ENCODE peak calls at places on chromosomes 4 and X, in eight cellular contexts. H is ovary; O is stimulated activated CD8-positive, alpha-beta memory T cell treated with anti-CD3 and anti-CD28 coated beads, Interleukin-12 subunit alpha, Interleukin-12 subunit beta, amount 100 ng/mL, for 1 hour; T is A549; D is activated gamma-delta T cell treated with Interleukin-2 at 50 U/mL for 16 hours; B is GM10248; A is occipital lobe; K is fibroblast of mammary gland. N is an unnamed sample.

GRCh38 chrX:323721-324628 is 5.4 kb upstream of the GTPBP6 start:
- DNase-seq in H (peak), O (no peak), T (peak), D (no peak), B (no peak), A (no peak), K (peak), N (peak)

GRCh38 chr4:38547052-38547451 is 116.9 kb upstream of the KLF3 start:
- DNase-seq in H (no peak), O (no peak), T (no peak), D (no peak), B (no peak), A (no peak), K (no peak), N (no peak)

GRCh38 chrX:119636419-119636818 is 30.2 kb upstream of the NKRF start:
- DNase-seq in H (no peak), O (no peak), T (no peak), D (no peak), B (no peak), A (no peak), K (no peak), N (no peak)

GRCh38 chrX:45980726-45981125 is 564.5 kb downstream of the ZNF674 start:
- DNase-seq in H (no peak), O (no peak), T (no peak), D (no peak), B (no peak), A (no peak), K (no peak), N (no peak)

GRCh38 chr4:95243892-95244291 is 304.9 kb downstream of the UNC5C start:
- DNase-seq in H (no peak), O (no peak), T (no peak), D (no peak), B (no peak), A (no peak), K (no peak), N (no peak)

GRCh38 chrX:79708581-79708980 is 306.0 kb upstream of the TBX22 start:
- DNase-seq in H (no peak), O (no peak), T (no peak), D (no peak), B (no peak), A (no peak), K (no peak), N (no peak)

GRCh38 chr4:176210101-176210500 is 14.7 kb upstream of the SPATA4 start:
- DNase-seq in H (no peak), O (no peak), T (no peak), D (no peak), B (no peak), A (no peak), K (no peak), N (no peak)

GRCh38 chr4:113758361-113758760 is 3.2 kb downstream of the CAMK2D start:
- DNase-seq in H (no peak), O (no peak), T (no peak), D (no peak), B (no peak), A (no peak), K (peak), N (peak)

GRCh38 chrX:48590203-48591103 is 6.8 kb upstream of the WDR13 start:
- DNase-seq in H (no peak), O (no peak), T (no peak), D (no peak), B (no peak), A (peak), K (peak), N (no peak)

GRCh38 chr4:112751447-112751846 is 114.5 kb downstream of the LARP7 start:
- DNase-seq in H (no peak), O (no peak), T (no peak), D (no peak), B (no peak), A (no peak), K (no peak), N (no peak)

GRCh38 chr4:110589297-110589696 is 33.6 kb downstream of the PITX2 start:
- DNase-seq in H (no peak), O (no peak), T (no peak), D (no peak), B (no peak), A (no peak), K (peak), N (peak)

GRCh38 chr4:79141530-79141929 is 184.3 kb downstream of the NAA11 start:
- DNase-seq in H (no peak), O (no peak), T (no peak), D (no peak), B (no peak), A (no peak), K (peak), N (peak)

GRCh38 chrX:136200466-136200865 is 50.7 kb downstream of the MAP7D3 start:
- DNase-seq in H (no peak), O (no peak), T (peak), D (no peak), B (no peak), A (no peak), K (peak), N (peak)

GRCh38 chr4:67019670-67020069 is 525.6 kb downstream of the CENPC start:
- DNase-seq in H (no peak), O (no peak), T (no peak), D (no peak), B (no peak), A (no peak), K (no peak), N (no peak)

GRCh38 chrX:32269877-32270276 is 941.5 kb downstream of the DMD start:
- DNase-seq in H (no peak), O (no peak), T (no peak), D (no peak), B (no peak), A (no peak), K (no peak), N (no peak)